ENCODE peak calls at places on chromosomes 2 and 18, in seven cellular contexts. One of them, this sample, is unnamed.

GRCh38 chr18:11154983-11155759 is 5.8 kb upstream of the PIEZO2 start:
- DNase-seq in NCI-H2081: no peak
- DNase-seq in right lobe of liver: no peak
- DNase-seq in endothelial cell: no peak
- DNase-seq in brain pericyte: no peak
- DNase-seq in stimulated activated CD4-positive, alpha-beta T cell treated with anti-CD3 and anti-CD28 coated beads, Interleukin-4, amount 100 ng/mL, for 4 hours: no peak
- DNase-seq in fibroblast of mammary gland: no peak
- DNase-seq in this sample: peak

GRCh38 chr2:109353806-109354745 is 225.1 kb downstream of the SH3RF3 start:
- DNase-seq in NCI-H2081: no peak
- DNase-seq in right lobe of liver: no peak
- DNase-seq in endothelial cell: no peak
- DNase-seq in brain pericyte: no peak
- DNase-seq in stimulated activated CD4-positive, alpha-beta T cell treated with anti-CD3 and anti-CD28 coated beads, Interleukin-4, amount 100 ng/mL, for 4 hours: no peak
- DNase-seq in fibroblast of mammary gland: no peak
- DNase-seq in this sample: no peak

GRCh38 chr2:100924122-100924519 is 78.0 kb upstream of the RPL31 start:
- DNase-seq in NCI-H2081: no peak
- DNase-seq in right lobe of liver: no peak
- DNase-seq in endothelial cell: no peak
- DNase-seq in brain pericyte: no peak
- DNase-seq in stimulated activated CD4-positive, alpha-beta T cell treated with anti-CD3 and anti-CD28 coated beads, Interleukin-4, amount 100 ng/mL, for 4 hours: no peak
- DNase-seq in fibroblast of mammary gland: no peak
- DNase-seq in this sample: peak

GRCh38 chr18:5417342-5417741 is 121.8 kb upstream of the ZBTB14 start:
- DNase-seq in NCI-H2081: no peak
- DNase-seq in right lobe of liver: no peak
- DNase-seq in endothelial cell: no peak
- DNase-seq in brain pericyte: no peak
- DNase-seq in stimulated activated CD4-positive, alpha-beta T cell treated with anti-CD3 and anti-CD28 coated beads, Interleukin-4, amount 100 ng/mL, for 4 hours: no peak
- DNase-seq in fibroblast of mammary gland: peak
- DNase-seq in this sample: peak

GRCh38 chr2:85213893-85214512 is 80.8 kb downstream of the TCF7L1 start:
- DNase-seq in NCI-H2081: no peak
- DNase-seq in right lobe of liver: no peak
- DNase-seq in endothelial cell: no peak
- DNase-seq in brain pericyte: no peak
- DNase-seq in stimulated activated CD4-positive, alpha-beta T cell treated with anti-CD3 and anti-CD28 coated beads, Interleukin-4, amount 100 ng/mL, for 4 hours: no peak
- DNase-seq in fibroblast of mammary gland: no peak
- DNase-seq in this sample: no peak

GRCh38 chr18:69400253-69400975 is at the start of gene DOK6:
- DNase-seq in NCI-H2081: peak
- DNase-seq in right lobe of liver: peak
- DNase-seq in endothelial cell: peak
- DNase-seq in brain pericyte: peak
- DNase-seq in stimulated activated CD4-positive, alpha-beta T cell treated with anti-CD3 and anti-CD28 coated beads, Interleukin-4, amount 100 ng/mL, for 4 hours: no peak
- DNase-seq in fibroblast of mammary gland: peak
- DNase-seq in this sample: peak

GRCh38 chr2:41878056-41878455 is 169.8 kb upstream of the PKDCC start:
- DNase-seq in NCI-H2081: no peak
- DNase-seq in right lobe of liver: no peak
- DNase-seq in endothelial cell: no peak
- DNase-seq in brain pericyte: no peak
- DNase-seq in stimulated activated CD4-positive, alpha-beta T cell treated with anti-CD3 and anti-CD28 coated beads, Interleukin-4, amount 100 ng/mL, for 4 hours: no peak
- DNase-seq in fibroblast of mammary gland: no peak
- DNase-seq in this sample: no peak

GRCh38 chr18:74382481-74382880 is 66.8 kb downstream of the C18orf63 start:
- DNase-seq in NCI-H2081: no peak
- DNase-seq in right lobe of liver: no peak
- DNase-seq in endothelial cell: no peak
- DNase-seq in brain pericyte: no peak
- DNase-seq in stimulated activated CD4-positive, alpha-beta T cell treated with anti-CD3 and anti-CD28 coated beads, Interleukin-4, amount 100 ng/mL, for 4 hours: no peak
- DNase-seq in fibroblast of mammary gland: no peak
- DNase-seq in this sample: no peak

GRCh38 chr18:56307771-56308170 is 330.6 kb downstream of the TXNL1 start:
- DNase-seq in NCI-H2081: no peak
- DNase-seq in right lobe of liver: no peak
- DNase-seq in endothelial cell: no peak
- DNase-seq in brain pericyte: no peak
- DNase-seq in stimulated activated CD4-positive, alpha-beta T cell treated with anti-CD3 and anti-CD28 coated beads, Interleukin-4, amount 100 ng/mL, for 4 hours: no peak
- DNase-seq in fibroblast of mammary gland: no peak
- DNase-seq in this sample: no peak

GRCh38 chr18:61992923-61993322 is 100.1 kb upstream of the RNF152 start:
- DNase-seq in NCI-H2081: no peak
- DNase-seq in right lobe of liver: no peak
- DNase-seq in endothelial cell: no peak
- DNase-seq in brain pericyte: no peak
- DNase-seq in stimulated activated CD4-positive, alpha-beta T cell treated with anti-CD3 and anti-CD28 coated beads, Interleukin-4, amount 100 ng/mL, for 4 hours: no peak
- DNase-seq in fibroblast of mammary gland: peak
- DNase-seq in this sample: peak

GRCh38 chr2:88059979-88060906 is 4.7 kb upstream of the KRCC1 start:
- DNase-seq in NCI-H2081: peak
- DNase-seq in right lobe of liver: no peak
- DNase-seq in endothelial cell: no peak
- DNase-seq in brain pericyte: no peak
- DNase-seq in stimulated activated CD4-positive, alpha-beta T cell treated with anti-CD3 and anti-CD28 coated beads, Interleukin-4, amount 100 ng/mL, for 4 hours: peak
- DNase-seq in fibroblast of mammary gland: peak
- DNase-seq in this sample: peak

This sample was measured in GM23248.